ENCODE peak calls at places on chromosomes 13 and 19, in seven cellular contexts. J is A549, I is K562, R is endothelial cell of umbilical vein, C is SK-N-SH, Q is GM12878, D is HepG2. A is an unnamed sample.

GRCh38 chr19:53958168-53958571 is 4.6 kb upstream of the CACNG8 start:
- DNase-seq in C (peak), D (no peak), Q (no peak), I (no peak), J (no peak), R (no peak), A (no peak)

GRCh38 chr13:75101997-75102720 is 379.8 kb downstream of the TBC1D4 start:
- DNase-seq in R (peak), Q (no peak), C (no peak), J (no peak), I (no peak), D (no peak), A (no peak)

GRCh38 chr19:13827656-13828055 is 32.4 kb downstream of the ZSWIM4 start:
- DNase-seq in R (no peak), I (no peak), Q (no peak), C (no peak), D (no peak), J (peak), A (no peak)

GRCh38 chr13:66528139-66528538 is 702.0 kb downstream of the PCDH9 start:
- DNase-seq in R (no peak), J (no peak), D (no peak), Q (no peak), I (no peak), C (no peak), A (no peak)

GRCh38 chr13:93867481-93867880 is 612.0 kb downstream of the DCT start:
- DNase-seq in C (no peak), D (no peak), Q (no peak), I (no peak), R (no peak), J (no peak), A (no peak)

GRCh38 chr13:99642841-99643240 is 141.6 kb downstream of the TM9SF2 start:
- DNase-seq in I (no peak), R (no peak), Q (no peak), C (no peak), D (no peak), J (no peak), A (no peak)

GRCh38 chr13:29706923-29707322 is 111.4 kb upstream of the SLC7A1 start:
- DNase-seq in I (no peak), R (peak), J (no peak), D (no peak), Q (no peak), C (no peak), A (no peak)

GRCh38 chr13:106617561-106617960 is 49.6 kb upstream of the ARGLU1 start:
- DNase-seq in D (no peak), I (no peak), C (no peak), R (peak), J (no peak), Q (no peak), A (no peak)

GRCh38 chr13:113138792-113139551 is 16.4 kb downstream of the F10 start:
- DNase-seq in J (no peak), C (no peak), Q (no peak), R (no peak), D (peak), I (no peak), A (peak)

GRCh38 chr19:15072930-15073647 is 8.9 kb upstream of the OR1I1 start:
- DNase-seq in D (peak), I (no peak), C (no peak), Q (no peak), J (no peak), R (no peak), A (no peak)

GRCh38 chr13:73825143-73825542 is 309.1 kb downstream of the KLF12 start:
- DNase-seq in Q (no peak), I (no peak), J (no peak), R (no peak), C (no peak), D (no peak), A (no peak)

GRCh38 chr19:49327878-49328544 is 3.0 kb upstream of the SLC6A16 start:
- DNase-seq in Q (no peak), R (peak), I (peak), J (peak), C (no peak), D (peak), A (peak)

GRCh38 chr13:31485651-31486051 is 253.7 kb upstream of the RXFP2 start:
- DNase-seq in Q (no peak), D (no peak), I (no peak), R (peak), J (no peak), C (peak), A (peak)

GRCh38 chr19:41922220-41922576 is 6.1 kb downstream of the ERFL start:
- DNase-seq in Q (no peak), D (no peak), J (no peak), I (no peak), C (no peak), R (no peak), A (no peak)

GRCh38 chr13:40031031-40031430 is 375.6 kb downstream of the COG6 start:
- DNase-seq in Q (no peak), R (peak), D (no peak), J (no peak), I (no peak), C (no peak), A (no peak)

GRCh38 chr19:11027381-11027780 is 61.9 kb upstream of the LDLR start:
- DNase-seq in I (no peak), J (no peak), Q (no peak), C (no peak), D (no peak), R (no peak), A (no peak)

GRCh38 chr19:16957151-16957662 is 68.4 kb downstream of the F2RL3 start:
- DNase-seq in D (no peak), C (no peak), I (no peak), J (no peak), R (no peak), Q (no peak), A (peak)

GRCh38 chr19:15702590-15702930 is 25.3 kb upstream of the OR10H2 start:
- DNase-seq in J (peak), R (peak), Q (no peak), I (peak), C (peak), D (peak), A (peak)

GRCh38 chr13:23687614-23688013 is 117.4 kb downstream of the TNFRSF19 start:
- DNase-seq in J (no peak), Q (no peak), I (no peak), C (no peak), R (no peak), D (no peak), A (no peak)

GRCh38 chr19:18176367-18177310 is 3.0 kb downstream of the IFI30 start:
- DNase-seq in Q (no peak), J (no peak), C (no peak), D (no peak), I (no peak), R (no peak), A (no peak)

GRCh38 chr19:32316034-32316433 is 29.4 kb upstream of the ZNF507 start:
- DNase-seq in D (no peak), J (no peak), I (no peak), R (no peak), Q (no peak), C (no peak), A (no peak)

GRCh38 chr13:101415358-101416174 is 742 bp downstream of the NALCN start:
- DNase-seq in D (no peak), Q (no peak), J (peak), C (no peak), I (no peak), R (peak), A (no peak)

GRCh38 chr19:16899566-16900075 is 10.8 kb downstream of the F2RL3 start:
- DNase-seq in Q (no peak), C (peak), J (peak), R (peak), D (peak), I (peak), A (peak)

GRCh38 chr19:48461982-48462655 is 6.7 kb downstream of the KCNJ14 start:
- DNase-seq in R (no peak), C (peak), D (no peak), I (peak), Q (no peak), J (peak), A (peak)

GRCh38 chr13:27971236-27971645 is 2.1 kb upstream of the CDX2 start:
- DNase-seq in D (no peak), C (peak), R (no peak), J (no peak), Q (no peak), I (no peak), A (no peak)

GRCh38 chr13:48094404-48094780 is 512 bp downstream of the MED4 start:
- DNase-seq in Q (no peak), C (no peak), R (peak), J (no peak), D (no peak), I (no peak), A (peak)

GRCh38 chr13:73702419-73703071 is 431.7 kb downstream of the KLF12 start:
- DNase-seq in Q (peak), D (no peak), I (no peak), R (no peak), C (no peak), J (no peak), A (no peak)

GRCh38 chr19:8504171-8504570 is 1.7 kb upstream of the PRAM1 start:
- DNase-seq in R (no peak), J (no peak), C (no peak), I (peak), D (no peak), Q (no peak), A (peak)

GRCh38 chr19:15432629-15433518 is 14.1 kb upstream of the AKAP8L start:
- DNase-seq in R (peak), Q (peak), I (peak), D (peak), C (peak), J (peak), A (peak)

GRCh38 chr13:25874907-25875306 is 176.9 kb downstream of the SHISA2 start:
- DNase-seq in D (no peak), J (no peak), Q (no peak), C (no peak), I (no peak), R (no peak), A (peak)

GRCh38 chr13:97043302-97043701 is 49.0 kb upstream of the OXGR1 start:
- DNase-seq in I (no peak), J (no peak), Q (no peak), D (no peak), R (peak), C (no peak), A (no peak)

GRCh38 chr13:80259159-80259558 is 81.8 kb downstream of the SPRY2 start:
- DNase-seq in Q (no peak), I (no peak), J (no peak), C (no peak), D (no peak), R (no peak), A (no peak)

GRCh38 chr13:44396963-44397580 is 23.4 kb downstream of the SERP2 start:
- DNase-seq in R (no peak), J (no peak), Q (no peak), D (no peak), I (peak), C (peak), A (no peak)

GRCh38 chr13:49351871-49352270 is 92.0 kb downstream of the CAB39L start:
- DNase-seq in Q (no peak), I (no peak), R (no peak), D (no peak), J (no peak), C (no peak), A (no peak)

GRCh38 chr13:47798906-47799305 is 202.2 kb downstream of the SUCLA2 start:
- DNase-seq in Q (no peak), C (no peak), I (no peak), R (no peak), D (peak), J (no peak), A (peak)

GRCh38 chr13:67438465-67438864 is 208.3 kb upstream of the PCDH9 start:
- DNase-seq in Q (no peak), R (no peak), D (no peak), J (peak), C (peak), I (no peak), A (peak)

GRCh38 chr19:41860419-41861097 is 503 bp downstream of the RPS19 start:
- DNase-seq in J (no peak), C (peak), Q (no peak), R (peak), D (no peak), I (no peak), A (no peak)

GRCh38 chr13:101424381-101425155 is 8.3 kb upstream of the NALCN start:
- DNase-seq in Q (no peak), J (no peak), C (no peak), R (peak), I (no peak), D (peak), A (no peak)

GRCh38 chr19:32976223-32976805 is 4.3 kb downstream of the FAAP24 start:
- DNase-seq in C (peak), J (peak), I (peak), Q (no peak), D (peak), R (peak), A (peak)

DNA sequence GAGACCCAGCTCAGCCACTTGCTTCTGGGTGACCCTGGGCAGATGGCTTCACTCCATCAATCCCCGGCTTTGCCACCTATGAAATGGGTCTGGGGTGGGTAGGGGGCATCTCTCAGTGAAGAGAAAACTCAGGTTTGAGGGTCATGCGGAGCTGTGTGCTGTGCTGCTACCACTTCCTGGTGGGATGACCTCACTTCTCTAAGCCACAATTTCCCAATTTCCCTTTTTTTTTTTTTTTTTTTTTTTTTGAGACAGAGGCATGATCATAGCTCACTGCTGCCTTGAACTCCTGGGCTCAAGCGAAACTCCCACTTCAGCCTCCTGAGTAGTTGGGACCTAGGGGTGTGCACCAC is 4.6 kb upstream of the PLAUR start:
- DNase-seq in C (no peak), J (no peak), D (no peak), I (no peak), R (no peak), Q (no peak), A (peak)
- TF ChIP-seq MAX in C (no peak), J (no peak), D (no peak), I (peak), R (no peak), Q (no peak), A (no peak)

DNA sequence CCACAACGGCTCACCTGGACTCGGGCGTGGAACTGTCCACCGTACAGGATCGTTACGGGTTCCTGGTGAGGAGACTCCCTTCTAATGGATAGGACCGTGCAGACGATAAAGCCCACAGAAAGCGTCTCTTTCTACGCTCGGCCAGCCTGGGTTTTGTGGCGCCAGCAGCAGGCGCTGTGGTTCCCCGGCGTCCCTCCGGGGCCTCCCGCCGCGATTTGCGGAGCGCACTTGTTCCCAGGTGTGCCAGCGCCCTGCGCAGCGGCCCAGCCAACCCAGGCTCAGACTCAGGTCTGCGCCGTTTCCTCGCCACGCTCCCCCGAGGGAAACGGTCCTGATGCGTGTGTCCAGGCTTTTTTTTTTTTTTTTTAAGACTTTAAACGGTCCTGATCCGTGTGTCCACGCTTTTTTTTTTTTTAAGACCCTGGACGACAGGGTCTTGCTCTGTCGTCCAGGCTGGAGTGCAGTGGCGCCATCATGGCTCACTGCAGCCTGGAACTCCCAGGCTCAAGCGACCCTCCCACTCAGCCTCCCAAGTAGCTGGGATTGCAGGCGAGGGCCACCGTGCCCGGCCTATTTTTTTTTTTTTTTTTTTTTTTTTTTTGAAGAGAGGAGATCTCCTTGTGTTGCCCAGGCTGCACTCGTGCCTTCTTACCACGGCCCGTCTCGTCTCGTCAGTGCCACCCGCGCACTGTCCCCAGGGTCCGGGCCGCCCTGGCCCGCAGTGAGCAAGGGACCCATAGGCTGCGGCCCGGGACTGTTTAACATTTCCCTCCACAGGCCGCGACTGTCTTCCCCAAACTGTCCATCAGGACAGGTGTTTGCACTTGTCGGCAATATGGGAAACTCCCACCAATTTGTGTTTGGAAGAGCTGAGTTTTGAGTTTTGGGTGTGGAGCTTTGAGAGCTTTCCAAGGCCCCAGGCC is 23.8 kb downstream of the GJA3 start:
- DNase-seq in I (no peak), J (peak), C (peak), R (no peak), Q (no peak), D (peak), A (peak)
- H3K4me3 ChIP-seq in I (no peak), J (peak), C (no peak), R (no peak), Q (no peak), D (peak), A (no peak)

GRCh38 chr19:2666344-2666994 is 36.0 kb downstream of the GNG7 start:
- DNase-seq in C (no peak), Q (no peak), J (no peak), D (no peak), I (no peak), R (no peak), A (no peak)

GRCh38 chr19:2663920-2664571 is 38.4 kb downstream of the GNG7 start:
- DNase-seq in Q (no peak), D (no peak), J (no peak), C (peak), I (peak), R (no peak), A (peak)

GRCh38 chr19:2659856-2660432 is 42.5 kb downstream of the GNG7 start:
- DNase-seq in I (no peak), R (no peak), D (no peak), C (no peak), J (no peak), Q (no peak), A (no peak)

GRCh38 chr19:2665103-2665502 is 37.4 kb downstream of the GNG7 start:
- DNase-seq in R (no peak), J (no peak), D (no peak), I (no peak), C (no peak), Q (no peak), A (no peak)

GRCh38 chr19:2661615-2662014 is 40.9 kb downstream of the GNG7 start:
- DNase-seq in Q (no peak), I (no peak), D (no peak), C (no peak), R (no peak), J (peak), A (peak)
- TF ChIP-seq CTCF in Q (no peak), I (peak), D (peak), C (peak), R (peak), J (no peak), A (peak)

GRCh38 chr13:72125561-72125960 is 258.6 kb upstream of the DACH1 start:
- DNase-seq in R (no peak), D (no peak), Q (no peak), C (no peak), J (no peak), I (no peak), A (no peak)
- TF ChIP-seq MAX in R (no peak), D (no peak), Q (no peak), C (no peak), J (no peak), I (no peak), A (no peak)

DNA sequence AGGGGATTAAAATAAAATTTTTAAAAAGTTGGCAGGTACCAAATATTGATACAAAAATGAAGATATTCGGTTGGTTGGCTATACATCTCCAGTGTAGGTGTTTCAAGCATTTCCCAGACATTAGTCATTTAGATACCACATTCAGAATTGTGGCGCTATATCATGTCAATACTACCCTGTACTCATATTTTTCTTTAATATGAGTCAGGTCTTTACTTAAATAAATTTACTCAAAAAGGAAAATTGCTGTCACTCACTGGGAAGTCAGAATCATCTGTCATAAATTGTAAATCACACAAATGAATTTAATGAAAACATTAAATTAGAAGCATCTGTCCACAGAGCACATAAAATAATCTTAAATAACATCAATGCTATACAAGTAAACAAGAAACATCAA is 134.2 kb downstream of the TSHZ3 start:
- DNase-seq in I (no peak), J (no peak), Q (no peak), D (no peak), C (no peak), R (no peak), A (no peak)
- H3K4me3 ChIP-seq in I (no peak), J (no peak), Q (no peak), D (no peak), C (no peak), R (no peak), A (no peak)

DNA sequence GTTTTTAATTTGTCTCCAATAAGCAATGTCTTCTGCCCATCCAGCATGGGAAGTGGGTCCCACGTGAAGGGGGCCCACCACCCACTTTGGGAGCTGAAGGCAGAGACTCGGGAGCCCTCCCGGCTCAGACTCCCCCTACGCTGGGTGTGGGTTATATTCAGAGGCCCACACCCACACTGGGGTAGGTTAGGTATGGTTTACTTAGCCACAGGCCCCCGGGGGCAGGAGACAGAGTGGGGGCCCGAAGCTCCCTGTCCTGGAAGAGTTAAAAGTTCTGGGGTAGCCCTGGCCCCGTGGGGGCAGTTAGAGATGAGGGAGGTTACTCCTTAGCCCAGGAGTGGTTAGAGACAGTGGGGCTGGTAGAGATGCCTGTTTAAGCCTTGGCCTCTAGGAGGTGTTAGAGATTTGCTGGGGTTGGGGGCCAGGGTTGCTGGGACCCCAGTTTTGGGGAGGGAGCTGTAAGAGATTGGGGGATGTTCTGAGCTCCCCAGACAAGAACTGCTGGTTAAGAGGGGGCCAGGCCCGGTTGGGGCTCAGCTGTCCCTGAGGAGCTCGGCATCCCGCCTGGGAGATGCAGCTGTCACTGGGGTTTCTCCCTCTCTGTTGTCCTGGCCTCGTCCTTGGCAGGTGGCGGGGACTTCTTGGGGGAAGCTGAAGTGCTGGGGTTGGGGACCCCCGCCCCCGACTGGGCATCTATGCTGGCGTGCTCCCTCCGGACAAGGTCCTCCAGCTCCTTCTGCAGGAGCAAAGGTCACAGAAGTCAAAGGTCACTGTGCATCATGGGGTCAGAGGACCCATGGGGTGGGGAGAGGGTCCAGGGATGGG is 712 bp upstream of the RINL start:
- DNase-seq in C (peak), I (no peak), R (no peak), Q (no peak), J (no peak), D (no peak), A (peak)
- TF ChIP-seq CTCF in C (no peak), I (no peak), R (no peak), Q (no peak), J (no peak), D (peak), A (peak)

GRCh38 chr19:52941941-52942370 is 18.7 kb upstream of the ZNF888 start:
- DNase-seq in I (peak), D (no peak), Q (no peak), J (no peak), C (peak), R (peak), A (peak)
- TF ChIP-seq MAX in I (peak), D (no peak), Q (no peak), J (no peak), C (peak), R (no peak), A (no peak)

GRCh38 chr19:51644636-51645271 is 1.9 kb downstream of the SIGLEC14 start:
- DNase-seq in D (no peak), J (no peak), Q (no peak), I (no peak), C (no peak), R (no peak), A (peak)
- H3K4me3 ChIP-seq in D (no peak), J (no peak), Q (no peak), I (no peak), C (no peak), R (no peak), A (no peak)

A was measured in NB4.